ENCODE peak calls at places on chromosomes 7 and 10, in four cellular contexts. F, K, U and G are unnamed samples.

GRCh38 chr10:59944339-59944935 is 38.1 kb upstream of the CCDC6 start:
- DNase-seq in F (no peak), K (no peak), U (no peak), G (no peak)

GRCh38 chr7:84490661-84491060 is 296.1 kb upstream of the SEMA3A start:
- DNase-seq in F (no peak), K (peak), U (no peak), G (no peak)

GRCh38 chr7:33201821-33202220 is 72.5 kb downstream of the BBS9 start:
- DNase-seq in F (no peak), K (no peak), U (no peak), G (no peak)

GRCh38 chr10:92696606-92697383 is 7.0 kb downstream of the HHEX start:
- DNase-seq in F (no peak), K (no peak), U (no peak), G (no peak)

GRCh38 chr10:80413152-80413996 is 5.0 kb downstream of the PRXL2A start:
- DNase-seq in F (no peak), K (peak), U (no peak), G (no peak)

GRCh38 chr10:127907411-127908105 is 655 bp downstream of the PTPRE start:
- DNase-seq in F (no peak), K (peak), U (no peak), G (no peak)

GRCh38 chr10:100364735-100365391 is 17.8 kb downstream of the SCD start:
- DNase-seq in F (no peak), K (peak), U (no peak), G (no peak)

GRCh38 chr7:96093435-96093834 is 228.5 kb downstream of the SLC25A13 start:
- DNase-seq in F (no peak), K (peak), U (peak), G (no peak)

GRCh38 chr10:89535185-89536012 is at the start of gene SLC16A12:
- DNase-seq in F (no peak), K (peak), U (no peak), G (no peak)